ENCODE peak calls at places on chromosome 17, in ten cellular contexts. L, N, Q, X, V, A, K, Y, J and C are unnamed samples.

GRCh38 chr17:50627782-50628601 is 6.7 kb upstream of the ABCC3 start:
- DNase-seq in L (peak; percentile 34), N (peak; percentile 42), Y (no peak), A (no peak), X (no peak), V (no peak), J (peak; percentile 79), K (no peak), Q (peak; percentile 21), C (no peak)

GRCh38 chr17:73474370-73474988 is 162.7 kb upstream of the CDC42EP4 start:
- DNase-seq in J (peak; percentile 70), V (peak; percentile 0), X (peak; percentile 74), K (no peak), Q (no peak), Y (no peak), N (no peak), A (peak; percentile 54), L (peak; percentile 76), C (no peak)

GRCh38 chr17:81931557-81932332 is 4.2 kb upstream of the MAFG start:
- DNase-seq in V (no peak), K (no peak), A (no peak), X (no peak), Y (no peak), L (no peak), Q (no peak), N (no peak), J (no peak), C (no peak)

GRCh38 chr17:7235693-7236665 is 1.7 kb upstream of the DVL2 start:
- DNase-seq in V (no peak), A (no peak), K (no peak), N (no peak), J (no peak), Y (no peak), L (no peak), X (peak; percentile 47), Q (no peak), C (no peak)

GRCh38 chr17:75927286-75927922 is 13.4 kb downstream of the FBF1 start:
- DNase-seq in J (peak; percentile 45), Y (no peak), L (no peak), X (peak; percentile 38), V (no peak), K (no peak), Q (peak; percentile 17), A (peak; percentile 51), N (peak; percentile 44), C (no peak)

GRCh38 chr17:49729074-49729473 is 21.3 kb upstream of the SLC35B1 start:
- DNase-seq in X (peak; percentile 19), K (no peak), N (no peak), V (no peak), L (no peak), Q (no peak), Y (no peak), A (no peak), J (no peak), C (no peak)

GRCh38 chr17:27457405-27457730 is 1.1 kb downstream of the KSR1 start:
- DNase-seq in L (no peak), X (no peak), Q (no peak), A (no peak), N (no peak), Y (no peak), J (no peak), K (no peak), V (no peak), C (no peak)

GRCh38 chr17:42163113-42163512 is 8.3 kb upstream of the RAB5C start:
- DNase-seq in X (no peak), Y (no peak), L (no peak), N (peak; percentile 54), K (no peak), A (no peak), Q (peak; percentile 37), V (no peak), J (no peak), C (no peak)

GRCh38 chr17:76612977-76613851 is 27.6 kb upstream of the ST6GALNAC2 start:
- DNase-seq in J (peak; percentile 58), X (no peak), A (no peak), K (no peak), N (no peak), Q (no peak), V (no peak), L (no peak), Y (no peak), C (no peak)

GRCh38 chr17:4199818-4200402 is 56.9 kb downstream of the CYB5D2 start:
- DNase-seq in N (peak; percentile 47), A (no peak), Y (no peak), V (no peak), J (peak; percentile 63), Q (peak; percentile 61), X (peak; percentile 72), L (no peak), K (no peak), C (peak; percentile 58)

GRCh38 chr17:44374306-44375195 is 10.9 kb upstream of the FAM171A2 start:
- DNase-seq in L (no peak), Q (no peak), Y (no peak), N (no peak), X (no peak), K (no peak), J (peak; percentile 83), V (no peak), A (no peak), C (no peak)